ENCODE peak calls at places on chromosomes 12 and 14, in four cellular contexts. H is tibial nerve, L is A549, A is stomach. W is an unnamed sample.

GRCh38 chr14:84969501-84969900 is 560.4 kb upstream of the FLRT2 start:
- DNase-seq in L (no peak), A (no peak), H (no peak), W (peak; percentile 20)

GRCh38 chr12:4164591-4165558 is 108.7 kb upstream of the CCND2 start:
- DNase-seq in H (no peak), L (no peak), A (peak; percentile 34), W (peak; percentile 25)

GRCh38 chr14:69615471-69616407 is 4.3 kb downstream of the SUSD6 start:
- DNase-seq in A (peak; percentile 49), L (no peak), H (peak; percentile 40), W (no peak)

GRCh38 chr12:54030889-54031860 is 1.7 kb upstream of the HOXC5 start:
- DNase-seq in L (no peak), H (no peak), A (no peak), W (peak; percentile 84)

GRCh38 chr12:108495054-108495453 is 20.0 kb upstream of the FICD start:
- DNase-seq in H (no peak), L (peak; percentile 55), A (no peak), W (no peak)

GRCh38 chr14:90675399-90675798 is 140.8 kb downstream of the TTC7B start:
- DNase-seq in L (no peak), H (no peak), A (no peak), W (peak; percentile 41)

GRCh38 chr14:60514378-60515243 is 5.7 kb downstream of the SIX6 start:
- DNase-seq in L (peak; percentile 17), H (no peak), A (no peak), W (peak; percentile 85)

GRCh38 chr12:74890237-74890599 is 319.4 kb downstream of the KCNC2 start:
- DNase-seq in A (no peak), L (peak; percentile 49), H (no peak), W (peak; percentile 32)

GRCh38 chr14:85415015-85415712 is 114.8 kb upstream of the FLRT2 start:
- DNase-seq in A (no peak), L (peak; percentile 85), H (peak; percentile 18), W (no peak)

GRCh38 chr12:20455001-20455706 is 86.8 kb downstream of the PDE3A start:
- DNase-seq in L (no peak), A (no peak), H (no peak), W (no peak)

GRCh38 chr14:106848330-106849121 is 1322.1 kb downstream of the TMEM121 start:
- DNase-seq in L (no peak), H (no peak), A (no peak), W (no peak)

GRCh38 chr12:27161458-27162228 is 79.3 kb upstream of the C12orf71 start:
- DNase-seq in H (no peak), A (no peak), L (no peak), W (no peak)

GRCh38 chr12:6430124-6430989 is 14.4 kb upstream of the CD27 start:
- DNase-seq in L (peak; percentile 93), H (peak; percentile 84), A (peak; percentile 87), W (peak; percentile 93)

GRCh38 chr12:111425655-111426054 is 19.9 kb downstream of the SH2B3 start:
- DNase-seq in A (no peak), H (no peak), L (no peak), W (no peak)

GRCh38 chr14:100573009-100573756 is 14.0 kb downstream of the BEGAIN start:
- DNase-seq in A (no peak), H (no peak), L (no peak), W (peak; percentile 50)

GRCh38 chr12:130714591-130715149 is 1.4 kb downstream of the RIMBP2 start:
- DNase-seq in L (no peak), H (no peak), A (no peak), W (no peak)

GRCh38 chr14:29039171-29039570 is 272.6 kb downstream of the FOXG1 start:
- DNase-seq in H (no peak), L (no peak), A (no peak), W (no peak)

GRCh38 chr14:99317231-99318090 is 45.5 kb upstream of the BCL11B start:
- DNase-seq in H (no peak), A (no peak), L (no peak), W (no peak)

GRCh38 chr14:23910081-23910875 is 43.3 kb upstream of the DHRS4 start:
- DNase-seq in H (no peak), L (peak; percentile 69), A (peak; percentile 69), W (no peak)

GRCh38 chr14:26125039-26125438 is 472.8 kb downstream of the NOVA1 start:
- DNase-seq in H (no peak), L (no peak), A (no peak), W (no peak)

GRCh38 chr12:111975161-111975931 is 37.6 kb downstream of the TMEM116 start:
- DNase-seq in L (no peak), H (no peak), A (no peak), W (no peak)

GRCh38 chr12:109695961-109696461 is 17.6 kb upstream of the FAM222A start:
- DNase-seq in H (no peak), L (no peak), A (no peak), W (no peak)

GRCh38 chr12:1797011-1797901 is 23.1 kb upstream of the LRTM2 start:
- DNase-seq in L (no peak), A (peak; percentile 63), H (peak; percentile 54), W (peak; percentile 94)

DNA sequence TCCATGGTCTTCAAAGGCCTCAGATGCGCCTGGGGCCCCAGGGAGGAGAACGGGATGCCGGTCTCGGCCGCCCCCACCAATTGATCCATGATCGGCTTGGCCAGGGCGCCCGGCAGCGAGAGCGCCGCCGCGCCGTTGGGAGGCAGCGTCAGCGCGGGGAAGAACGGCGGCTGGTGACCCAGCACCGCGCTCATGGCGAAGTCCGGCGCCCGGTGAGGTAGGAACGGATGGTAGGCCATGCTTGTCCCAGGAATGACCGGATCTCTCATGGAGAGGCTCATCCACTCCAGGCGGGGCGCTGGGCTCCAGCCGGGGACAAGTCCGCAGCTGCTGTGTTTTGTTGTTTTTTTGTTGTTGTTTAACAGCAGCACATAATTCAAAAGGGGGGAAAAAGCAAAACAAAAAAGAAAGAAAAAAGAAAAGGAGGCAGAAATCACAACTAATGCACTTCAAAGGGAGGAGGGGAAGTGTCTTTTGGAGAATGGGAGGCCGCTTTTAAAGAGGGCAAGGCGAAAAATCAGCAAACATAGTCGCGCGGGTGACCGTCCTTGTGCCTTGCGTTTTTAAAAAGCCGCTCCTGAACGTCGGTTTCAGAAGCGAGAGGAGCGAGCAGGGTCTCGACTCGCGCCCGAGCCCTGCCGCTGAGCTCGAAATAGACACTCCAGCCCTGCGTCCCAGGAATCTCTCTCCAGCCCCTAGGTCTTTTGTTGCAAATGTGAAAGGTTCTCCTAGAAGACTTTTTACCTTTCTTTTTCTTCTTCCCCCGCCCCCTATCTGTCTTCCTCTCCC is 861 bp downstream of the TBX3 start:
- DNase-seq in A (peak; percentile 46), H (no peak), L (peak; percentile 49), W (no peak)
- TF ChIP-seq CTCF in A (no peak), H (no peak), L (no peak), W (no peak)

DNA sequence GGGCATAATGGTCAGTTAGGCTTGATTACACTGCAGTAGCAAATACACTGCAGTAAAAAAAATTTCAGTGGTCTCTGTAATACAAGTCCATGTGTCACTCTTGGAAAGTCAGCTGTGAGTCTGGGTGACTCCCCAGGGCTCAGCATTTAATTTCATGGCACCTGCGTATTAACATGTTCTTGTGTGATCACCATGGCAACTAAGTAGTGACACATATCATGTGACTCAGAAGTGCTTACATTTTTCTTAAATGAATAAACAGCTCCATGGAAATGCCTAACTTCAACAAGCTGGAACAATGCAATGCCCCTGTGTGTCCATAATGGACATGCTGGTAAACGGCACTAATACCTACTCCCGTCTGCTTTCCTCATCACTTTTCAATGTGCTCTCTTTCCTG is 88.5 kb upstream of the ANO4 start:
- DNase-seq in L (no peak), H (no peak), A (no peak), W (no peak)
- TF ChIP-seq EP300 in L (no peak), H (no peak), A (no peak), W (no peak)

DNA sequence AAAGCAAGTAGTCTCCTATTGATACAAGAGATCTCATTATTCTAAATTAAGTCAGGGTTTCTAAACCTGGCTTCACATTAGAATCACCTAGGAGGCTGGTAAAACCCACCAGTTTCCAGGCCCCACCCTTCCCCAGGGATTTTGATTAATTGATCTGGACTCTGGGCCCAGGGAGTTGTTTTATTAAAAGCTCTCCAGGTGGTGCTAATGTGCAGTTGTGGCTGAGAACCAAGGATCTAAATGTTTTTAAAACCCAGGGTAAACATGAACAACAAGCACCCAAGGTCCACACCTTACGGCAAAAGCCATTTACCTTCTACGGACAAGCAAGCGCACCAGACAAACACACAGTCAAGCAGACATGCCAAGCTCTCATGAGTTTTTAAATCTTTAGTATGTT is 73.9 kb downstream of the SLC2A13 start:
- DNase-seq in A (no peak), L (no peak), H (no peak), W (no peak)
- TF ChIP-seq CTCF in A (no peak), L (peak; percentile 11), H (no peak), W (no peak)

GRCh38 chr14:72812292-72812851 is 81.5 kb downstream of the DPF3 start:
- DNase-seq in L (no peak), A (peak; percentile 27), H (no peak), W (peak; percentile 63)
- TF ChIP-seq EP300 in L (no peak), A (no peak), H (no peak), W (no peak)

DNA sequence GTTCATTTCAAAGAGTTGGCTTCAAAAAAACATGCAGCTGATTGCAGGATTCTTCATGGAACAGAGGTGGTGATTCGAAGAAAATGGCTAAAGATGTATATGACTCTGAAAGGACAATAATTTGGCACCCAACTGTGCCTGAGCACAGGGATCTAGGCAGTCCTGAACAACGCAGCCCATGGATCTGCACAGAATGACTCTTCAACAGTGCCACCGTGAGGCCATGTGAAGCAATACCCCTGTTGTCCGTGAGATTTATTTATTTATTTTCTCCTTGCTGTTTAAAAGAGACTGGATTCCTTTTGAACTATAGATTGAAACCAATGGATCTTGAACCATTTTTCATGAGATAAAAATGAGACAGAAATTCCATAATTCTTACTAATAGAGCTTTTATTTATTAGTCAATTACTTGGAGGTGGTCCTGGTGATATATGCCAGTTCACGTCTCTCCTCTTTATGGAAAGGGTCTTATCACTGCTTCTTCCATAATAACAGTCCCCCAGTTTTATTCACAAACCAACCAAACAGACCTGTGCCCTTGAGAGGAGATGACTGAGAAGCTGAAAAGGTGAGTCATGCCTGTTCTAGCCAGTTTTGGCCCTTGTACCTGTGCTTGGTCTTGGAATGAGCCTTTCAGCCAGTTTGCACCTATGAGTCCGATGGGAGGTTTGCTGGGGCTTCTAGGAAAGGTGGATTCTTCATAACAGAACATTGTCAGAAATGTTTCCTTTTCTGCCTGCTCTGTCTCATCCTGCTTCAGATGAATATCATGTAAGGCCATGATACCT is 1598.3 kb downstream of the AACS start:
- DNase-seq in H (no peak), L (peak; percentile 8), A (no peak), W (no peak)
- TF ChIP-seq CTCF in H (no peak), L (no peak), A (no peak), W (no peak)

GRCh38 chr12:105644770-105645169 is 314.3 kb downstream of the C12orf75 start:
- DNase-seq in H (no peak), A (no peak), L (no peak), W (no peak)

GRCh38 chr12:105637470-105637869 is 307.0 kb downstream of the C12orf75 start:
- DNase-seq in H (no peak), A (no peak), L (no peak), W (no peak)

GRCh38 chr12:105641742-105642141 is 311.3 kb downstream of the C12orf75 start:
- DNase-seq in H (no peak), A (no peak), L (no peak), W (no peak)

DNA sequence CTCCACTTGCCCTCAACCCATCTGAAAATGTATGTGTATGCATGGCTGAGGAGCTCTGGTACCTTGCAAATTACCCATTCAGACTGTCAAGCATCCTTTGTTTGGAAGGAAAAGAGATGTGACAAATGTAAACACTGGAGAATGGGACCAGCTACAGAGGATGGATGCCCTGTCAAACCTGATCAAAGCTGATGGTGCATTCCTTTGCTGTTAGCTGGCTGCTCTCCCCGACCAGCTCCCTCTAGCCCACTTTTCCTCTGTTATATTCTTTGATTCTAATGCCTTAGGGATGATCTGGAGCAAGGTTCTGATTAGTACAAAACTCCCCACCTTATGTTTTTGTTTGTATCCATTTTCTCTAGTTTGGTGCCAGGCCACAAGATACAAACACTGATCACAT is 310.3 kb downstream of the C12orf75 start:
- DNase-seq in L (no peak), H (no peak), A (no peak), W (no peak)
- TF ChIP-seq EP300 in L (no peak), H (no peak), A (no peak), W (no peak)

W was measured in upper lobe of left lung.